ENCODE peak calls at places on chromosomes 13 and 19, in six cellular contexts. F is T-helper 2 cell; O is NCI-H146; Q is progenitor cell of endocrine pancreas; U is stimulated activated CD4-positive, alpha-beta T cell treated with anti-CD3 and anti-CD28 coated beads, Interleukin-1b, Interleukin-23, amount 100 ng/mL, for 24 hours; L is stomach. E is an unnamed sample.

GRCh38 chr13:19606737-19607136 is 26.7 kb upstream of the MPHOSPH8 start:
- DNase-seq in F (no peak), O (no peak), Q (no peak), U (no peak), L (no peak), E (no peak)

GRCh38 chr19:43739836-43740235 is 14.9 kb downstream of the SMG9 start:
- DNase-seq in F (no peak), O (no peak), Q (no peak), U (no peak), L (peak; percentile 67), E (no peak)

GRCh38 chr19:1018393-1018792 is 2.5 kb downstream of the TMEM259 start:
- DNase-seq in F (no peak), O (no peak), Q (no peak), U (no peak), L (no peak), E (no peak)

GRCh38 chr13:60511637-60512036 is 114.6 kb downstream of the TDRD3 start:
- DNase-seq in F (no peak), O (no peak), Q (no peak), U (no peak), L (no peak), E (no peak)

GRCh38 chr19:14507704-14508246 is 10.4 kb downstream of the DNAJB1 start:
- DNase-seq in F (no peak), O (no peak), Q (no peak), U (no peak), L (no peak), E (no peak)

GRCh38 chr19:15324791-15325519 is 7.4 kb downstream of the BRD4 start:
- DNase-seq in F (no peak), O (no peak), Q (no peak), U (no peak), L (peak; percentile 63), E (no peak)

GRCh38 chr19:40282920-40283319 is 2.2 kb downstream of the AKT2 start:
- DNase-seq in F (no peak), O (no peak), Q (no peak), U (no peak), L (no peak), E (no peak)

GRCh38 chr13:43880451-43880850 is 747 bp downstream of the LACC1 start:
- DNase-seq in F (no peak), O (no peak), Q (no peak), U (no peak), L (no peak), E (no peak)

GRCh38 chr19:53558404-53558803 is 20.5 kb downstream of the ZNF331 start:
- DNase-seq in F (no peak), O (no peak), Q (no peak), U (no peak), L (no peak), E (no peak)

GRCh38 chr19:50629801-50630200 is 9.9 kb downstream of the SYT3 start:
- DNase-seq in F (no peak), O (no peak), Q (no peak), U (no peak), L (no peak), E (no peak)

GRCh38 chr13:51956717-51957116 is 54.5 kb downstream of the ATP7B start:
- DNase-seq in F (no peak), O (no peak), Q (no peak), U (no peak), L (no peak), E (no peak)

GRCh38 chr19:39411832-39412099 is 703 bp upstream of the PLEKHG2 start:
- DNase-seq in F (peak; percentile 92), O (peak; percentile 94), Q (peak; percentile 71), U (peak; percentile 74), L (peak; percentile 97), E (peak; percentile 99)

GRCh38 chr19:50486823-50487515 is 10.3 kb upstream of the GARIN5A start:
- DNase-seq in F (peak; percentile 66), O (no peak), Q (no peak), U (peak; percentile 29), L (no peak), E (no peak)

GRCh38 chr19:58274771-58275199 is 4.0 kb upstream of the ZNF8 start:
- DNase-seq in F (no peak), O (no peak), Q (no peak), U (no peak), L (no peak), E (no peak)

GRCh38 chr13:41520699-41521630 is 63.6 kb downstream of the RGCC start:
- DNase-seq in F (no peak), O (no peak), Q (no peak), U (no peak), L (no peak), E (no peak)

GRCh38 chr19:19137556-19138109 is 645 bp downstream of the TMEM161A start:
- DNase-seq in F (no peak), O (no peak), Q (no peak), U (no peak), L (no peak), E (no peak)

GRCh38 chr13:38213307-38213706 is 136.3 kb upstream of the UFM1 start:
- DNase-seq in F (no peak), O (no peak), Q (no peak), U (no peak), L (no peak), E (no peak)

GRCh38 chr19:31616031-31616430 is 266.8 kb upstream of the TSHZ3 start:
- DNase-seq in F (no peak), O (no peak), Q (no peak), U (no peak), L (no peak), E (no peak)

GRCh38 chr19:23932878-23933277 is 18.2 kb downstream of the ZNF726 start:
- DNase-seq in F (no peak), O (no peak), Q (no peak), U (no peak), L (no peak), E (no peak)

GRCh38 chr19:20660473-20660872 is 898 bp downstream of the ZNF626 start:
- DNase-seq in F (no peak), O (no peak), Q (no peak), U (no peak), L (no peak), E (no peak)

GRCh38 chr19:1126984-1127760 is 23.4 kb downstream of the GPX4 start:
- DNase-seq in F (no peak), O (no peak), Q (no peak), U (no peak), L (no peak), E (no peak)

GRCh38 chr13:21435231-21435630 is 23.9 kb downstream of the ZDHHC20 start:
- DNase-seq in F (no peak), O (no peak), Q (no peak), U (no peak), L (no peak), E (no peak)

GRCh38 chr19:40381321-40381720 is 8.7 kb downstream of the HIPK4 start:
- DNase-seq in F (no peak), O (no peak), Q (no peak), U (no peak), L (no peak), E (no peak)

GRCh38 chr13:50707533-50708096 is 135.9 kb downstream of the DLEU7 start:
- DNase-seq in F (no peak), O (no peak), Q (no peak), U (no peak), L (no peak), E (no peak)

GRCh38 chr19:21604351-21604926 is 99.0 kb downstream of the ZNF429 start:
- DNase-seq in F (peak; percentile 35), O (no peak), Q (no peak), U (no peak), L (no peak), E (no peak)